ENCODE peak calls at places on chromosomes 5 and 9, in six cellular contexts. One of them, this sample, is unnamed.

GRCh38 chr5:90528704-90529233 is 615 bp downstream of the LYSMD3 start:
- DNase-seq in neuronal stem cell: no peak
- DNase-seq in IMR-90: peak; percentile 29
- DNase-seq in neural progenitor cell: peak; percentile 21
- DNase-seq in mucosa of descending colon: peak; percentile 32
- DNase-seq in heart left ventricle: no peak
- DNase-seq in this sample: no peak

GRCh38 chr9:78781681-78782080 is 484.8 kb downstream of the PSAT1 start:
- DNase-seq in neural progenitor cell: no peak
- DNase-seq in IMR-90: peak; percentile 30
- DNase-seq in neuronal stem cell: no peak
- DNase-seq in mucosa of descending colon: no peak
- DNase-seq in heart left ventricle: no peak
- DNase-seq in this sample: no peak

GRCh38 chr5:106454050-106454449 is 1216.7 kb downstream of the EFNA5 start:
- DNase-seq in neuronal stem cell: no peak
- DNase-seq in heart left ventricle: no peak
- DNase-seq in neural progenitor cell: no peak
- DNase-seq in mucosa of descending colon: no peak
- DNase-seq in IMR-90: no peak
- DNase-seq in this sample: no peak

GRCh38 chr9:104774132-104774531 is 10.2 kb downstream of the NIPSNAP3B start:
- DNase-seq in heart left ventricle: no peak
- DNase-seq in IMR-90: no peak
- DNase-seq in neuronal stem cell: no peak
- DNase-seq in neural progenitor cell: no peak
- DNase-seq in mucosa of descending colon: no peak
- DNase-seq in this sample: no peak

GRCh38 chr5:168988699-168989098 is 312.2 kb downstream of the SLIT3 start:
- DNase-seq in heart left ventricle: no peak
- DNase-seq in mucosa of descending colon: no peak
- DNase-seq in neural progenitor cell: no peak
- DNase-seq in neuronal stem cell: no peak
- DNase-seq in IMR-90: no peak
- DNase-seq in this sample: no peak

GRCh38 chr5:64973226-64973625 is 204.5 kb downstream of the CWC27 start:
- DNase-seq in mucosa of descending colon: no peak
- DNase-seq in IMR-90: no peak
- DNase-seq in heart left ventricle: no peak
- DNase-seq in neural progenitor cell: no peak
- DNase-seq in neuronal stem cell: no peak
- DNase-seq in this sample: no peak

GRCh38 chr9:113992276-113992951 is 85.7 kb downstream of the AMBP start:
- DNase-seq in heart left ventricle: peak; percentile 81
- DNase-seq in IMR-90: no peak
- DNase-seq in mucosa of descending colon: no peak
- DNase-seq in neural progenitor cell: no peak
- DNase-seq in neuronal stem cell: no peak
- DNase-seq in this sample: peak; percentile 79

GRCh38 chr5:96453394-96453793 is 20.3 kb upstream of the PCSK1 start:
- DNase-seq in IMR-90: no peak
- DNase-seq in heart left ventricle: no peak
- DNase-seq in neural progenitor cell: no peak
- DNase-seq in mucosa of descending colon: no peak
- DNase-seq in neuronal stem cell: no peak
- DNase-seq in this sample: no peak

GRCh38 chr5:11322133-11322532 is 561.1 kb upstream of the DAP start:
- DNase-seq in mucosa of descending colon: no peak
- DNase-seq in neural progenitor cell: no peak
- DNase-seq in IMR-90: no peak
- DNase-seq in heart left ventricle: no peak
- DNase-seq in neuronal stem cell: no peak
- DNase-seq in this sample: no peak

GRCh38 chr5:57176350-57176857 is 2.5 kb downstream of the GPBP1 start:
- DNase-seq in heart left ventricle: no peak
- DNase-seq in neural progenitor cell: no peak
- DNase-seq in mucosa of descending colon: no peak
- DNase-seq in neuronal stem cell: no peak
- DNase-seq in IMR-90: peak; percentile 80
- DNase-seq in this sample: no peak

GRCh38 chr5:177339107-177339638 is 12.3 kb downstream of the LMAN2 start:
- DNase-seq in IMR-90: no peak
- DNase-seq in neural progenitor cell: no peak
- DNase-seq in heart left ventricle: no peak
- DNase-seq in neuronal stem cell: no peak
- DNase-seq in mucosa of descending colon: no peak
- DNase-seq in this sample: no peak

GRCh38 chr9:71001780-71002386 is 119.5 kb downstream of the TRPM3 start:
- DNase-seq in neural progenitor cell: peak; percentile 70
- DNase-seq in neuronal stem cell: peak; percentile 18
- DNase-seq in IMR-90: peak; percentile 25
- DNase-seq in heart left ventricle: no peak
- DNase-seq in mucosa of descending colon: peak; percentile 63
- DNase-seq in this sample: peak; percentile 10

GRCh38 chr9:125495137-125496119 is 211.6 kb downstream of the MAPKAP1 start:
- DNase-seq in heart left ventricle: no peak
- DNase-seq in neuronal stem cell: no peak
- DNase-seq in neural progenitor cell: no peak
- DNase-seq in mucosa of descending colon: no peak
- DNase-seq in IMR-90: no peak
- DNase-seq in this sample: no peak

GRCh38 chr5:140840978-140841962 is at the start of gene PCDHA8:
- DNase-seq in IMR-90: no peak
- DNase-seq in heart left ventricle: no peak
- DNase-seq in neuronal stem cell: no peak
- DNase-seq in neural progenitor cell: peak; percentile 15
- DNase-seq in mucosa of descending colon: no peak
- DNase-seq in this sample: no peak

GRCh38 chr9:137311171-137311970 is 9.3 kb upstream of the NRARP start:
- DNase-seq in neural progenitor cell: peak; percentile 1
- DNase-seq in mucosa of descending colon: peak; percentile 89
- DNase-seq in neuronal stem cell: no peak
- DNase-seq in IMR-90: peak; percentile 33
- DNase-seq in heart left ventricle: peak; percentile 28
- DNase-seq in this sample: no peak

GRCh38 chr5:142327111-142327842 is 2.5 kb upstream of the SPRY4 start:
- DNase-seq in neural progenitor cell: peak; percentile 52
- DNase-seq in neuronal stem cell: peak; percentile 18
- DNase-seq in heart left ventricle: no peak
- DNase-seq in IMR-90: peak; percentile 84
- DNase-seq in mucosa of descending colon: no peak
- DNase-seq in this sample: no peak

GRCh38 chr9:98323051-98323830 is 67.8 kb upstream of the TBC1D2 start:
- DNase-seq in neuronal stem cell: no peak
- DNase-seq in neural progenitor cell: no peak
- DNase-seq in heart left ventricle: no peak
- DNase-seq in IMR-90: no peak
- DNase-seq in mucosa of descending colon: no peak
- DNase-seq in this sample: no peak

GRCh38 chr9:121059998-121060636 is 10.0 kb upstream of the C5 start:
- DNase-seq in IMR-90: peak; percentile 84
- DNase-seq in neuronal stem cell: peak; percentile 61
- DNase-seq in mucosa of descending colon: peak; percentile 58
- DNase-seq in neural progenitor cell: peak; percentile 87
- DNase-seq in heart left ventricle: no peak
- DNase-seq in this sample: peak; percentile 41

GRCh38 chr9:118059520-118060278 is 355.5 kb downstream of the TLR4 start:
- DNase-seq in neural progenitor cell: peak; percentile 80
- DNase-seq in IMR-90: no peak
- DNase-seq in mucosa of descending colon: peak; percentile 34
- DNase-seq in heart left ventricle: peak; percentile 23
- DNase-seq in neuronal stem cell: peak; percentile 62
- DNase-seq in this sample: peak; percentile 20

GRCh38 chr9:137226338-137227056 is 805 bp upstream of the RNF224 start:
- DNase-seq in heart left ventricle: no peak
- DNase-seq in IMR-90: no peak
- DNase-seq in mucosa of descending colon: no peak
- DNase-seq in neuronal stem cell: no peak
- DNase-seq in neural progenitor cell: no peak
- DNase-seq in this sample: no peak

GRCh38 chr9:133971121-133971951 is 20.8 kb downstream of the VAV2 start:
- DNase-seq in heart left ventricle: no peak
- DNase-seq in neural progenitor cell: no peak
- DNase-seq in neuronal stem cell: no peak
- DNase-seq in IMR-90: no peak
- DNase-seq in mucosa of descending colon: no peak
- DNase-seq in this sample: peak; percentile 10

GRCh38 chr5:140041099-140041491 is 2.0 kb downstream of the NRG2 start:
- DNase-seq in mucosa of descending colon: no peak
- DNase-seq in IMR-90: no peak
- DNase-seq in heart left ventricle: no peak
- DNase-seq in neuronal stem cell: no peak
- DNase-seq in neural progenitor cell: no peak
- DNase-seq in this sample: no peak

GRCh38 chr5:945691-946541 is 53.2 kb downstream of the TRIP13 start:
- DNase-seq in IMR-90: no peak
- DNase-seq in neural progenitor cell: peak; percentile 58
- DNase-seq in mucosa of descending colon: no peak
- DNase-seq in heart left ventricle: no peak
- DNase-seq in neuronal stem cell: no peak
- DNase-seq in this sample: no peak
- H3K4me3 ChIP-seq in IMR-90: no peak overlapping the region
- H3K4me3 ChIP-seq in neural progenitor cell: no peak overlapping the region
- H3K4me3 ChIP-seq in mucosa of descending colon: no peak overlapping the region
- H3K4me3 ChIP-seq in heart left ventricle: no peak overlapping the region
- H3K4me3 ChIP-seq in neuronal stem cell: peak overlapping the region; percentile 33
- H3K4me3 ChIP-seq in this sample: no peak overlapping the region

DNA sequence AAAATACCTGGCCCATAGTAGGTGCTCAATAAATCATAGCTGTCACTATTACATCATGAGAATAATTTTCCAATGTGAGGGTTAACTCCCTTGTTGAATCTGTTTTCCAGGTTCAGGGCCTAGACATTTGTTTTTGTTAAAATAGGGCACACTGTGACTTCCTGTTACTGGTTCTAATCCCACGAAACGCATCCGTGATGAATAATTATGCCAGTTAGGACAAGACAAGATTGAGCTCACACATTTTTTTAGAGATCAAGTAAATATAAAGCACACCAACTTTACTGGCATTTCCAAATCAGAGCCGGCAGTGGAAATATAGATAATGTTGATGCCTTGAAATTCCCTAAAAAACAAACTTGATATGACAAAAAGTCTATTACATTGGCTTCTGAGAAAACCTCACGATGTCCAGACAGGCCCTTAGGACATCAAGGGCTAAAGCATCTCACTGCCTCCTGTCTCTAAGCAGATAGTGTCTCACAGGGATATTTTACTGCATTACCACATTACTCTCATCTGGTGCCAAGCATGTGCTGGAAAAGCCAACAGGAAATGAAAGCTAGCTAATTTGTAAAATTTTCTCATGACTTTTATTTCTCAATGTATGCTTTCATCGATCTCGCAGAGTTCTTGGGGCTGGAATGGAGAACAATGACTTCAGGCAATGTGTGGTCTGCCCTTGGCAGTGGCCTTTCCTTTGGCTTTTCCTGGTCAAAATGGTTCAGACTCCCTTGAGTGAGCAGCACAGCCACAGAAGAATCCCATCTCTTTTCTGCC is 414.3 kb upstream of the PAPPA start:
- DNase-seq in neural progenitor cell: no peak
- DNase-seq in IMR-90: no peak
- DNase-seq in neuronal stem cell: no peak
- DNase-seq in heart left ventricle: no peak
- DNase-seq in mucosa of descending colon: no peak
- DNase-seq in this sample: no peak
- H3K9me3 ChIP-seq in neural progenitor cell: no peaks in the 10 kb centered on the region
- H3K9me3 ChIP-seq in IMR-90: no peaks in the 10 kb centered on the region
- H3K9me3 ChIP-seq in neuronal stem cell: no peaks in the 10 kb centered on the region
- H3K9me3 ChIP-seq in heart left ventricle: no peaks in the 10 kb centered on the region
- H3K9me3 ChIP-seq in mucosa of descending colon: no peaks in the 10 kb centered on the region
- H3K9me3 ChIP-seq in this sample: no peaks in the 10 kb centered on the region

GRCh38 chr9:131271506-131271931 is 4.8 kb downstream of the FAM78A start:
- DNase-seq in neural progenitor cell: no peak
- DNase-seq in neuronal stem cell: no peak
- DNase-seq in IMR-90: no peak
- DNase-seq in heart left ventricle: no peak
- DNase-seq in mucosa of descending colon: no peak
- DNase-seq in this sample: no peak
- H3K4me1 ChIP-seq in neural progenitor cell: peaks cover 19% of the 10 kb centered on the region
- H3K4me1 ChIP-seq in neuronal stem cell: peaks cover 16% of the 10 kb centered on the region
- H3K4me1 ChIP-seq in IMR-90: no peaks in the 10 kb centered on the region
- H3K4me1 ChIP-seq in heart left ventricle: peaks cover 55% of the 10 kb centered on the region
- H3K4me1 ChIP-seq in mucosa of descending colon: peaks cover 4% of the 10 kb centered on the region
- H3K4me1 ChIP-seq in this sample: peaks cover 37% of the 10 kb centered on the region

GRCh38 chr9:96412174-96412913 is 5.8 kb downstream of the ZNF367 start:
- DNase-seq in neuronal stem cell: no peak
- DNase-seq in neural progenitor cell: no peak
- DNase-seq in heart left ventricle: no peak
- DNase-seq in IMR-90: no peak
- DNase-seq in mucosa of descending colon: no peak
- DNase-seq in this sample: no peak

GRCh38 chr9:96413312-96414221 is 4.6 kb downstream of the ZNF367 start:
- DNase-seq in mucosa of descending colon: peak; percentile 46
- DNase-seq in heart left ventricle: no peak
- DNase-seq in IMR-90: no peak
- DNase-seq in neural progenitor cell: no peak
- DNase-seq in neuronal stem cell: no peak
- DNase-seq in this sample: no peak

GRCh38 chr9:96411129-96411820 is 6.9 kb downstream of the ZNF367 start:
- DNase-seq in IMR-90: no peak
- DNase-seq in neural progenitor cell: no peak
- DNase-seq in mucosa of descending colon: no peak
- DNase-seq in neuronal stem cell: no peak
- DNase-seq in heart left ventricle: no peak
- DNase-seq in this sample: no peak

DNA sequence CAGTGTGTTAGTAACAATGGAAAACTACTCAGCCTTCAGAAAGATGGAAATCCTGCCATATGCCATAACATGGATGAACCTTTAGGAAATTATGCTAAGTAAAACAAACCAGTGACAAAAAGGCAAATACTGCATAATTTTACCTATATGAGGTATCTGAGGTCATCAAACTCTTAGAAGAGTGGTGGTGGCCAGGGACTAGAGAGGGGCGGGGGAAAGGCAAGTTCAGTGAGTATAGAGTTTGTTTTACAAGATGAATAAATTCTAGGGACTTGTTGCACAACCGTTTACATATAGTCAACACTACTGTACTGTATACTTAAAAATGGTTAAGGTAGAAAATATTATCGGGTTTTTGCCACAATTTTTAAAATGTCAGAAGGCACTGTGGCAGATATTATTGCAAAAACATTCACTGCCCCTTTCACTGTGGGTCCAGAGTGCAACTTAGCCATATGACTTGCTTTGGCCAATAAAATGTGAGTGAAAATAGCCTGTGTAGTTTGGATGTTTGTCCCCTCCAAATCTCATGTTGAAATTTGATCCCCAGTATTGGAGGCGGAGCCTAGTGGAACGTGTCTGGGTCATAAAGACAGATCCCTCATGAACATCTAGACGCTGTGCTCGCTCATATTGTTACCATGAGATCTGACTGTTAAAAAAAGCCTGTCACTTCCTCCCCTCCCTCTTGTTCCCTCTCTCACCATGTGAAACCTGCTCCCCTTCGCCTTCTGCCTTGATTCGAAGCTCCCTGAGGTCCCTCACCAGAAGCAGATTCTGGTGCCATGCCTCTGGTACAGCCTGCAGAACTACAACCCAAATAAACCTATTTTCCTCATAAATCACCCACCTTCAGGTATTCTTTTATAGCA is 9.5 kb downstream of the ZNF367 start:
- DNase-seq in heart left ventricle: no peak
- DNase-seq in mucosa of descending colon: peak; percentile 42
- DNase-seq in neuronal stem cell: no peak
- DNase-seq in IMR-90: no peak
- DNase-seq in neural progenitor cell: no peak
- DNase-seq in this sample: no peak
- H3K4me3 ChIP-seq in heart left ventricle: no peak overlapping the region
- H3K4me3 ChIP-seq in mucosa of descending colon: no peak overlapping the region
- H3K4me3 ChIP-seq in neuronal stem cell: no peak overlapping the region
- H3K4me3 ChIP-seq in IMR-90: no peak overlapping the region
- H3K4me3 ChIP-seq in neural progenitor cell: no peak overlapping the region
- H3K4me3 ChIP-seq in this sample: no peak overlapping the region

This sample was measured in heart right ventricle.